ENCODE peak calls at places on chromosomes 4 and X, in four cellular contexts. X is HepG2, M is SK-N-SH, D is GM12878. Q is an unnamed sample.

GRCh38 chrX:122622800-122623199 is 561.3 kb upstream of the GRIA3 start:
- DNase-seq in X (no peak), M (no peak), D (no peak), Q (no peak)

GRCh38 chrX:87167841-87168240 is 349.8 kb upstream of the KLHL4 start:
- DNase-seq in X (no peak), M (no peak), D (no peak), Q (no peak)

GRCh38 chrX:85994787-85995186 is 52.6 kb downstream of the CHM start:
- DNase-seq in X (no peak), M (no peak), D (no peak), Q (no peak)

GRCh38 chr4:125388653-125389052 is 73.9 kb downstream of the FAT4 start:
- DNase-seq in X (no peak), M (no peak), D (no peak), Q (no peak)

GRCh38 chr4:46886711-46887110 is 22.3 kb downstream of the COX7B2 start:
- DNase-seq in X (peak; percentile 1), M (no peak), D (no peak), Q (peak; percentile 11)

GRCh38 chrX:54945224-54945623 is 24.6 kb downstream of the TRO start:
- DNase-seq in X (no peak), M (peak; percentile 27), D (no peak), Q (no peak)

GRCh38 chrX:11724122-11725017 is 33.7 kb upstream of the MSL3 start:
- DNase-seq in X (peak; percentile 0), M (peak; percentile 42), D (no peak), Q (peak; percentile 30)

GRCh38 chr4:124118061-124118460 is 594.5 kb downstream of the ANKRD50 start:
- DNase-seq in X (no peak), M (no peak), D (no peak), Q (no peak)

GRCh38 chr4:139665690-139666529 is at the start of gene MGST2:
- DNase-seq in X (peak; percentile 98), M (peak; percentile 58), D (no peak), Q (peak; percentile 62)

GRCh38 chr4:30790998-30791397 is 70.8 kb downstream of the PCDH7 start:
- DNase-seq in X (no peak), M (no peak), D (no peak), Q (no peak)

GRCh38 chr4:109169160-109169559 is 133.3 kb downstream of the COL25A1 start:
- DNase-seq in X (no peak), M (no peak), D (no peak), Q (no peak)

GRCh38 chr4:168876106-168876505 is 133.9 kb downstream of the CBR4 start:
- DNase-seq in X (no peak), M (no peak), D (no peak), Q (no peak)

GRCh38 chrX:69988955-69989394 is 60.8 kb downstream of the AWAT2 start:
- DNase-seq in X (no peak), M (no peak), D (no peak), Q (no peak)

GRCh38 chr4:55080174-55080865 is 45.1 kb downstream of the KDR start:
- DNase-seq in X (no peak), M (no peak), D (no peak), Q (no peak)

GRCh38 chr4:81601270-81601694 is 129.6 kb upstream of the RASGEF1B start:
- DNase-seq in X (no peak), M (no peak), D (no peak), Q (no peak)

GRCh38 chr4:123956204-123956603 is 559.6 kb downstream of the SPRY1 start:
- DNase-seq in X (no peak), M (no peak), D (no peak), Q (no peak)

DNA sequence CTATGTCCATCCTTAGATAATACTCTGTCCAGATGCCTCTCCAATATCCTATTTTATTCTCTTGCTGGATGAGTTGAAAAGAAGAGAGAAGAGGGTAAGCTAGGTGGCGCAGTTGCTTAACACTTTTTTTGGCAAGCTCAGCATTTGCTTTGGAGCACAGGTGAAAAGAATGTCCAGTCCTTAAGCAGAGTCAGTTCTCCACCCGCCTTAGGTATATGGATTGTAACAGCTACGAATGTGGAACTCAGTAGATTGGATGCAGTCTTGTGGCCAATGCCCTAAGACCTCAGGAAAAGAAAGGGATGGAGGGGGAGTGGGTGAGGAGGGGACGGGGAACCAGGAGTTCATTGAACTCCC is 208.4 kb downstream of the NWD2 start:
- DNase-seq in X (peak; percentile 79), M (peak; percentile 47), D (peak; percentile 23), Q (peak; percentile 79)
- TF ChIP-seq PBX3 in X (no peak), M (no peak), D (no peak), Q (no peak)

GRCh38 chrX:40173662-40174593 is 76.2 kb upstream of the BCOR start:
- DNase-seq in X (peak; percentile 76), M (peak; percentile 48), D (no peak), Q (no peak)
- TF ChIP-seq PBX3 in X (no peak), M (no peak), D (no peak), Q (no peak)

DNA sequence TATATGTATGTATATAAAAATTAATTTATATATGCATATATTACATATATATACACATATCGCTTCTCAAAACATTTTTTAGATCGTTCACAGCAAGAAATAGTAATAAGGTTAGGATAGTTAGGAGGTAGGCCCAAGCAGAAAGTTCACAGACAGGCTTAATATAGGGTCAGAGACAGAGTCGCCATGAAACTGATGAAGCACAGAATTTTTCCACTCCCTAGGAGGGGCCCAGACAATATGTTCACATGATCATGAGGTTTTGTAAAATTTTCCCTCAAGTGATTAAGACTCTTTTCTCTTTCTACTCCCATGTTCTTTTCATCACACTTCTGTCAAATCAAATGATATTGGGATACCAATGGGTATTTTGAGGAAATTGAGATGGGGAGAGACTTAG is 5.2 kb upstream of the ENAM start:
- DNase-seq in X (no peak), M (no peak), D (no peak), Q (no peak)
- TF ChIP-seq PBX3 in X (no peak), M (no peak), D (no peak), Q (no peak)

DNA sequence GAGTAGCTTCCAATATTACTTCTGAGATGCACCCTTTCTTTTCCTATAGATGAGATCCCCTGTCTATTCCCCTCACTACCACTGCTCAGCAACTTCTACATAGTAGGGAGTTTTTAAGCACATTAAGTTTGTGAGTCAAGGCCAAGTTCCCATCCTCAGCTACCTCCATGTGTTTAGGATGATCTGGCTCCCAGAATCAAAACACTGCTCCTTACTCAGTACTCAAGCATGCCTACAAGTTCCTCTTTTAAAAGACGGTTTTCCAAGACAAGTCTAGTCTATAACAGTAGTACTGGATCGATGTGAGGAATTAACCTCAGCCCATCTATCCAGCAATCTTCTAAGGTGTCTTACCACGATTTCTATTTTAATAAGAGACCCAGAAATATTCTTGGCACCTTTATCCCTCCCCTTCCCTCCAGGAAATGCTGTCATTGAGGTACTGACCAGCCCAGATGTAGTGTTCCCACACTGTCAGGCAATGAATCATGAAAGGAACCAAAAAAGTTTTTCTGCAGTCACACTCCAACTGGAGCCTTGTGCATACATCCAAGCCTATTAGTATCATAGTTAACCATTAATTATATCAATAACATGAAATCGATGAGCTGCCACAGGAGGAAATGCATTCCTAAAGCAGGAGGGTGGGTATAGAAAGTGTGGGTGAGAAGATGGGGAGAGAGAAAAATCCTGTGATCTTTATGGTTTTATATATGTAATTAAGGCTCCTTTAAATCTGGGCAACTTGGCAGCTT is 29.6 kb downstream of the AREG start:
- DNase-seq in X (no peak), M (no peak), D (no peak), Q (no peak)
- TF ChIP-seq PBX3 in X (no peak), M (no peak), D (no peak), Q (no peak)

DNA sequence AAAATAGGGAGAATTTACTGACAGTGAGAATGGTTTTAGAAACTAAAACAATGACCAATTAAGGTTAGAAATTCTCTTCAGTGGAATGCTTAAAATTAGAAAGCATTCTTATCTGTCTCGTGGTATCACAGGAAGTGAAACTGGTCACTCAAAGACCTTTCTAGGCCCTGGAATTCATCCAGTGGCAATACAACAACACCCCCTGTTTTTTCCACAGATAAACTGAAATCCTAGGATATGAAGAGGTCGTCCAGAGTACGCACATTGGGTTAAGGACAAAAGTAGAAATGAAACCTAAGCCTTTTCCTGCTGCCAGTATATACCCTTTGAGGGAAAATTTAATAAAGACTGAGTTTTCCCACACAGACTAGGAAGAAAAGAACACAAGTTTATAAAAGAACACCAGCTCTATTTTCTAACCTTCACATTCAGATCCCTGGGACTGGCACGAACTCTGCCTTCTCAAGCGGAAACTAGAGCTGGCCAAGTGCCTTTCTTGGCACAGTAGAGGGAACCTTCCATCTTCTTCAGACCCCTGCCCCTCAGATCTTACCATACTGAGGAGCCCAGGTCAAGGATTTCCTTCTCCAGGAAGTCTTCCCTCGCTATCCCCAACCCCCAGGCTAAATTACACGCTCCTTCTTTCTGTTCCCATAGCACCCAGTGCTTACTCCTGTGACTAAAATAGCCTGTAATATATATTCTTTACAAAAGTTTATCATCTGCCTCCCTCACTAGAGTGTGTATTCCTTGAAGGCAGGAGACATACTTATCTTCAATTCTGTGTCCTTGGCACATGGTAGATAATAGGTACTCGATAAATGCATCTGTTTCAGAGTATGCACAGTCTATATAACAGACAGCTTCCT is 16.9 kb downstream of the LHFPL1 start:
- DNase-seq in X (no peak), M (no peak), D (no peak), Q (no peak)
- TF ChIP-seq PBX3 in X (no peak), M (no peak), D (no peak), Q (no peak)

GRCh38 chr4:105972946-105973621 is 77.8 kb downstream of the NPNT start:
- DNase-seq in X (no peak), M (no peak), D (no peak), Q (no peak)

GRCh38 chr4:105976913-105977312 is 81.6 kb downstream of the NPNT start:
- DNase-seq in X (no peak), M (no peak), D (no peak), Q (no peak)

GRCh38 chr4:105979506-105979905 is 84.2 kb downstream of the NPNT start:
- DNase-seq in X (no peak), M (no peak), D (no peak), Q (no peak)

GRCh38 chr4:105978684-105979296 is 83.5 kb downstream of the NPNT start:
- DNase-seq in X (no peak), M (no peak), D (no peak), Q (no peak)
- TF ChIP-seq PBX3 in X (no peak), M (no peak), D (no peak), Q (no peak)

Q was measured in A549.